ENCODE peak calls at places on chromosomes 11 and 22, in six cellular contexts. One of them, this sample, is unnamed.

GRCh38 chr22:37484115-37485005 is 1.8 kb downstream of the MFNG start:
- DNase-seq in esophagus squamous epithelium: peak
- DNase-seq in dorsolateral prefrontal cortex: peak
- DNase-seq in breast epithelium: no peak
- DNase-seq in astrocyte of the cerebellum: no peak
- DNase-seq in lower leg skin: peak
- DNase-seq in this sample: peak

GRCh38 chr11:1206391-1207271 is 16.2 kb upstream of the MUC5B start:
- DNase-seq in lower leg skin: peak
- DNase-seq in breast epithelium: peak
- DNase-seq in astrocyte of the cerebellum: no peak
- DNase-seq in esophagus squamous epithelium: no peak
- DNase-seq in dorsolateral prefrontal cortex: no peak
- DNase-seq in this sample: no peak

GRCh38 chr11:5364214-5364613 is 12.9 kb downstream of the OR51B6 start:
- DNase-seq in lower leg skin: no peak
- DNase-seq in esophagus squamous epithelium: no peak
- DNase-seq in dorsolateral prefrontal cortex: no peak
- DNase-seq in astrocyte of the cerebellum: peak
- DNase-seq in breast epithelium: no peak
- DNase-seq in this sample: no peak

GRCh38 chr11:46677169-46677568 is 23.2 kb downstream of the ARHGAP1 start:
- DNase-seq in dorsolateral prefrontal cortex: no peak
- DNase-seq in astrocyte of the cerebellum: no peak
- DNase-seq in breast epithelium: no peak
- DNase-seq in esophagus squamous epithelium: no peak
- DNase-seq in lower leg skin: no peak
- DNase-seq in this sample: no peak

GRCh38 chr11:67280791-67281551 is 8.1 kb upstream of the ANKRD13D start:
- DNase-seq in astrocyte of the cerebellum: no peak
- DNase-seq in lower leg skin: no peak
- DNase-seq in breast epithelium: no peak
- DNase-seq in esophagus squamous epithelium: no peak
- DNase-seq in dorsolateral prefrontal cortex: no peak
- DNase-seq in this sample: no peak

GRCh38 chr11:61587541-61587941 is 6.7 kb upstream of the SYT7 start:
- DNase-seq in astrocyte of the cerebellum: no peak
- DNase-seq in esophagus squamous epithelium: no peak
- DNase-seq in lower leg skin: peak
- DNase-seq in breast epithelium: peak
- DNase-seq in dorsolateral prefrontal cortex: no peak
- DNase-seq in this sample: no peak

GRCh38 chr11:18540207-18541009 is 13.7 kb upstream of the TSG101 start:
- DNase-seq in esophagus squamous epithelium: no peak
- DNase-seq in breast epithelium: no peak
- DNase-seq in astrocyte of the cerebellum: no peak
- DNase-seq in lower leg skin: no peak
- DNase-seq in dorsolateral prefrontal cortex: no peak
- DNase-seq in this sample: no peak

GRCh38 chr22:40878937-40879336 is 17.0 kb upstream of the DNAJB7 start:
- DNase-seq in dorsolateral prefrontal cortex: no peak
- DNase-seq in lower leg skin: no peak
- DNase-seq in esophagus squamous epithelium: no peak
- DNase-seq in breast epithelium: no peak
- DNase-seq in astrocyte of the cerebellum: no peak
- DNase-seq in this sample: no peak

GRCh38 chr11:92473736-92474135 is 249.1 kb downstream of the FAT3 start:
- DNase-seq in breast epithelium: no peak
- DNase-seq in astrocyte of the cerebellum: no peak
- DNase-seq in dorsolateral prefrontal cortex: no peak
- DNase-seq in lower leg skin: no peak
- DNase-seq in esophagus squamous epithelium: no peak
- DNase-seq in this sample: no peak

GRCh38 chr11:35316161-35316560 is 103.2 kb downstream of the SLC1A2 start:
- DNase-seq in lower leg skin: no peak
- DNase-seq in astrocyte of the cerebellum: peak
- DNase-seq in dorsolateral prefrontal cortex: no peak
- DNase-seq in esophagus squamous epithelium: no peak
- DNase-seq in breast epithelium: no peak
- DNase-seq in this sample: no peak

GRCh38 chr11:92623055-92623454 is 346.4 kb upstream of the MTNR1B start:
- DNase-seq in astrocyte of the cerebellum: no peak
- DNase-seq in breast epithelium: no peak
- DNase-seq in esophagus squamous epithelium: no peak
- DNase-seq in lower leg skin: no peak
- DNase-seq in dorsolateral prefrontal cortex: no peak
- DNase-seq in this sample: peak

GRCh38 chr11:73308003-73308962 is at the start of gene ARHGEF17:
- DNase-seq in lower leg skin: peak
- DNase-seq in dorsolateral prefrontal cortex: peak
- DNase-seq in astrocyte of the cerebellum: no peak
- DNase-seq in esophagus squamous epithelium: no peak
- DNase-seq in breast epithelium: peak
- DNase-seq in this sample: no peak

GRCh38 chr11:2944953-2945756 is 15.9 kb upstream of the PHLDA2 start:
- DNase-seq in breast epithelium: peak
- DNase-seq in astrocyte of the cerebellum: peak
- DNase-seq in dorsolateral prefrontal cortex: peak
- DNase-seq in esophagus squamous epithelium: no peak
- DNase-seq in lower leg skin: peak
- DNase-seq in this sample: no peak

GRCh38 chr11:12893787-12894672 is 115.1 kb upstream of the RASSF10 start:
- DNase-seq in astrocyte of the cerebellum: peak
- DNase-seq in breast epithelium: peak
- DNase-seq in lower leg skin: peak
- DNase-seq in esophagus squamous epithelium: no peak
- DNase-seq in dorsolateral prefrontal cortex: peak
- DNase-seq in this sample: peak

GRCh38 chr22:49506010-49506400 is 321.7 kb downstream of the BRD1 start:
- DNase-seq in lower leg skin: peak
- DNase-seq in dorsolateral prefrontal cortex: no peak
- DNase-seq in breast epithelium: peak
- DNase-seq in esophagus squamous epithelium: no peak
- DNase-seq in astrocyte of the cerebellum: no peak
- DNase-seq in this sample: no peak

GRCh38 chr22:49502126-49502826 is 325.4 kb downstream of the BRD1 start:
- DNase-seq in esophagus squamous epithelium: no peak
- DNase-seq in breast epithelium: no peak
- DNase-seq in lower leg skin: peak
- DNase-seq in dorsolateral prefrontal cortex: no peak
- DNase-seq in astrocyte of the cerebellum: peak
- DNase-seq in this sample: no peak

GRCh38 chr22:49503321-49503720 is 324.4 kb downstream of the BRD1 start:
- DNase-seq in lower leg skin: no peak
- DNase-seq in breast epithelium: no peak
- DNase-seq in dorsolateral prefrontal cortex: no peak
- DNase-seq in astrocyte of the cerebellum: no peak
- DNase-seq in esophagus squamous epithelium: no peak
- DNase-seq in this sample: peak

GRCh38 chr22:49505337-49506009 is 322.2 kb downstream of the BRD1 start:
- DNase-seq in esophagus squamous epithelium: no peak
- DNase-seq in breast epithelium: no peak
- DNase-seq in dorsolateral prefrontal cortex: no peak
- DNase-seq in lower leg skin: no peak
- DNase-seq in astrocyte of the cerebellum: no peak
- DNase-seq in this sample: no peak

DNA sequence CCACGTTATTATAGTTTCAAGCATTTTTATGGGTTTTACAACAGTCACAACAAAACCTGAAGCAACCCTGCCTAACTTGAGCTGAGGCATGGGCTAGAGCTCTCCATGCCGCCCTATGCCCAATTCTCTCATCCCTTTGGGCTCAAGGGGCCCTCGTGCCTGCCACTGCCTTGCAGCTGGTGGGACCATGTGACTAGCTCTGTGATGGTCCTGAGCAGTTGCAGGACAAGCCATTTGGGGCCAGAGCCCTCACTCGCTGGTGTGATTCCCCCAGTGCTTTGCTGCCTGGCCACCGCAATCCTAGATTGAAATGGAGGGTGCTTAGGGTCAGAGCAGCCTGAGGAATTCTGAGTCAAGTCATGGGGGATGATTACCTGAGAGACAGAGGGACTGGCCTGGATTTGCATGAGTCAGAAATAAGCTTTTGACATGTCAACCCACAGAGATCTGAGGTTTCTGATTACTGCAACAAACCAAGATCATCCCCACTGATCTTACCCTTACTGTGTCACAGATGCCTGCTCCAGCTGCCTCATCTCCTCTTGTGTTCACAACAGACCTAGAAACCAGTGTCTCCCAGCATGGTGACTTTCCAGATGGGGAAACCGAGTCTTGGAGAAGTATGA is 323.7 kb downstream of the BRD1 start:
- DNase-seq in breast epithelium: peak
- DNase-seq in astrocyte of the cerebellum: no peak
- DNase-seq in lower leg skin: peak
- DNase-seq in esophagus squamous epithelium: no peak
- DNase-seq in dorsolateral prefrontal cortex: no peak
- DNase-seq in this sample: peak
- TF ChIP-seq CTCF in breast epithelium: no peak
- TF ChIP-seq CTCF in astrocyte of the cerebellum: no peak
- TF ChIP-seq CTCF in lower leg skin: no peak
- TF ChIP-seq CTCF in esophagus squamous epithelium: no peak
- TF ChIP-seq CTCF in dorsolateral prefrontal cortex: no peak
- TF ChIP-seq CTCF in this sample: no peak

GRCh38 chr11:94020777-94021615 is at the start of gene HEPHL1:
- DNase-seq in esophagus squamous epithelium: no peak
- DNase-seq in lower leg skin: no peak
- DNase-seq in breast epithelium: no peak
- DNase-seq in dorsolateral prefrontal cortex: no peak
- DNase-seq in astrocyte of the cerebellum: no peak
- DNase-seq in this sample: no peak
- H3K4me3 ChIP-seq in esophagus squamous epithelium: no peak
- H3K4me3 ChIP-seq in lower leg skin: no peak
- H3K4me3 ChIP-seq in breast epithelium: no peak
- H3K4me3 ChIP-seq in dorsolateral prefrontal cortex: no peak
- H3K4me3 ChIP-seq in astrocyte of the cerebellum: no peak
- H3K4me3 ChIP-seq in this sample: no peak

GRCh38 chr11:15852179-15852578 is 504.2 kb downstream of the SOX6 start:
- DNase-seq in esophagus squamous epithelium: no peak
- DNase-seq in lower leg skin: no peak
- DNase-seq in breast epithelium: no peak
- DNase-seq in astrocyte of the cerebellum: no peak
- DNase-seq in dorsolateral prefrontal cortex: no peak
- DNase-seq in this sample: no peak
- TF ChIP-seq CTCF in esophagus squamous epithelium: peak
- TF ChIP-seq CTCF in lower leg skin: no peak
- TF ChIP-seq CTCF in breast epithelium: no peak
- TF ChIP-seq CTCF in astrocyte of the cerebellum: peak
- TF ChIP-seq CTCF in dorsolateral prefrontal cortex: peak
- TF ChIP-seq CTCF in this sample: peak

GRCh38 chr11:33895752-33896137 is 3.9 kb upstream of the LMO2 start:
- DNase-seq in astrocyte of the cerebellum: no peak
- DNase-seq in lower leg skin: no peak
- DNase-seq in dorsolateral prefrontal cortex: no peak
- DNase-seq in esophagus squamous epithelium: no peak
- DNase-seq in breast epithelium: no peak
- DNase-seq in this sample: no peak

GRCh38 chr11:33894402-33894754 is 2.5 kb upstream of the LMO2 start:
- DNase-seq in esophagus squamous epithelium: no peak
- DNase-seq in astrocyte of the cerebellum: no peak
- DNase-seq in lower leg skin: no peak
- DNase-seq in dorsolateral prefrontal cortex: no peak
- DNase-seq in breast epithelium: no peak
- DNase-seq in this sample: no peak

GRCh38 chr11:33891714-33892327 is at the start of gene LMO2:
- DNase-seq in dorsolateral prefrontal cortex: no peak
- DNase-seq in lower leg skin: peak
- DNase-seq in breast epithelium: no peak
- DNase-seq in esophagus squamous epithelium: no peak
- DNase-seq in astrocyte of the cerebellum: no peak
- DNase-seq in this sample: no peak

GRCh38 chr11:33892906-33893594 is 1.2 kb upstream of the LMO2 start:
- DNase-seq in astrocyte of the cerebellum: no peak
- DNase-seq in dorsolateral prefrontal cortex: no peak
- DNase-seq in esophagus squamous epithelium: no peak
- DNase-seq in lower leg skin: peak
- DNase-seq in breast epithelium: no peak
- DNase-seq in this sample: no peak

GRCh38 chr11:33893711-33894401 is 2.0 kb upstream of the LMO2 start:
- DNase-seq in esophagus squamous epithelium: no peak
- DNase-seq in dorsolateral prefrontal cortex: no peak
- DNase-seq in lower leg skin: peak
- DNase-seq in astrocyte of the cerebellum: no peak
- DNase-seq in breast epithelium: no peak
- DNase-seq in this sample: peak
- H3K4me3 ChIP-seq in esophagus squamous epithelium: no peak
- H3K4me3 ChIP-seq in dorsolateral prefrontal cortex: no peak
- H3K4me3 ChIP-seq in lower leg skin: no peak
- H3K4me3 ChIP-seq in astrocyte of the cerebellum: no peak
- H3K4me3 ChIP-seq in breast epithelium: no peak
- H3K4me3 ChIP-seq in this sample: peak

This sample was measured in GM12864.